ENCODE peak calls at places on chromosomes 13 and 19, in nine cellular contexts. K, E, D, J, R, F, V, L and C are unnamed samples.

GRCh38 chr19:57280165-57280912 is at the start of gene ZNF460:
- DNase-seq in K (peak; percentile 95), E (peak; percentile 94), D (peak; percentile 96), J (peak; percentile 96), R (peak; percentile 94), F (peak; percentile 90), V (peak; percentile 97), L (peak; percentile 97), C (peak; percentile 98)

GRCh38 chr13:105971312-105971711 is 564.1 kb downstream of the EFNB2 start:
- DNase-seq in K (no peak), E (no peak), D (no peak), J (no peak), R (no peak), F (no peak), V (no peak), L (no peak), C (no peak)

GRCh38 chr13:30806784-30807183 is 71.4 kb downstream of the ALOX5AP start:
- DNase-seq in K (no peak), E (no peak), D (peak; percentile 51), J (no peak), R (no peak), F (peak; percentile 52), V (no peak), L (no peak), C (no peak)

GRCh38 chr13:91813255-91813654 is 414.8 kb downstream of the GPC5 start:
- DNase-seq in K (no peak), E (no peak), D (no peak), J (peak; percentile 27), R (no peak), F (no peak), V (no peak), L (no peak), C (no peak)

GRCh38 chr19:7637374-7638256 is 705 bp downstream of the STXBP2 start:
- DNase-seq in K (no peak), E (no peak), D (peak; percentile 8), J (no peak), R (no peak), F (no peak), V (peak; percentile 95), L (peak; percentile 72), C (no peak)

GRCh38 chr13:110012102-110012739 is 225.8 kb upstream of the IRS2 start:
- DNase-seq in K (peak; percentile 60), E (no peak), D (peak; percentile 89), J (no peak), R (no peak), F (peak; percentile 99), V (no peak), L (no peak), C (no peak)

GRCh38 chr19:6847828-6848200 is 39.6 kb upstream of the ADGRE1 start:
- DNase-seq in K (no peak), E (no peak), D (no peak), J (no peak), R (no peak), F (no peak), V (peak; percentile 50), L (no peak), C (no peak)

GRCh38 chr13:35332134-35332533 is 144.4 kb downstream of the MAB21L1 start:
- DNase-seq in K (no peak), E (no peak), D (no peak), J (no peak), R (no peak), F (no peak), V (no peak), L (no peak), C (no peak)

GRCh38 chr19:40862785-40863184 is 12.5 kb upstream of the CYP2A6 start:
- DNase-seq in K (no peak), E (no peak), D (no peak), J (no peak), R (no peak), F (peak; percentile 10), V (no peak), L (no peak), C (no peak)

GRCh38 chr13:49976314-49977258 is 20.3 kb upstream of the TRIM13 start:
- DNase-seq in K (peak; percentile 47), E (peak; percentile 61), D (peak; percentile 69), J (peak; percentile 66), R (peak; percentile 70), F (peak; percentile 51), V (peak; percentile 83), L (peak; percentile 78), C (peak; percentile 69)

GRCh38 chr13:101942038-101942437 is 459.8 kb downstream of the FGF14 start:
- DNase-seq in K (no peak), E (peak; percentile 24), D (peak; percentile 43), J (peak; percentile 34), R (peak; percentile 54), F (no peak), V (no peak), L (no peak), C (no peak)

GRCh38 chr13:31824705-31825512 is 85.6 kb downstream of the RXFP2 start:
- DNase-seq in K (no peak), E (no peak), D (no peak), J (no peak), R (no peak), F (no peak), V (no peak), L (no peak), C (no peak)

GRCh38 chr19:38649305-38650179 is 2.1 kb downstream of the ACTN4 start:
- DNase-seq in K (no peak), E (no peak), D (peak; percentile 82), J (no peak), R (no peak), F (no peak), V (no peak), L (peak; percentile 83), C (no peak)

GRCh38 chr19:40433391-40434216 is 7.8 kb upstream of the SERTAD1 start:
- DNase-seq in K (no peak), E (peak; percentile 50), D (peak; percentile 83), J (peak; percentile 95), R (peak; percentile 76), F (peak; percentile 71), V (peak; percentile 97), L (peak; percentile 93), C (peak; percentile 56)

GRCh38 chr19:38952395-38953165 is 21.8 kb downstream of the MRPS12 start:
- DNase-seq in K (no peak), E (peak; percentile 38), D (no peak), J (no peak), R (peak; percentile 53), F (no peak), V (no peak), L (no peak), C (no peak)

GRCh38 chr13:98254541-98254940 is 77.5 kb upstream of the RNF113B start:
- DNase-seq in K (no peak), E (no peak), D (no peak), J (peak; percentile 63), R (no peak), F (peak; percentile 86), V (no peak), L (no peak), C (no peak)

GRCh38 chr19:43546581-43546980 is 13.6 kb downstream of the ZNF575 start:
- DNase-seq in K (no peak), E (no peak), D (no peak), J (no peak), R (no peak), F (no peak), V (peak; percentile 24), L (no peak), C (no peak)

GRCh38 chr13:96940961-96941360 is 53.3 kb downstream of the OXGR1 start:
- DNase-seq in K (no peak), E (no peak), D (peak; percentile 51), J (no peak), R (no peak), F (no peak), V (no peak), L (no peak), C (no peak)

GRCh38 chr19:644363-644762 is 4.7 kb downstream of the FGF22 start:
- DNase-seq in K (no peak), E (no peak), D (no peak), J (no peak), R (no peak), F (no peak), V (no peak), L (no peak), C (no peak)

GRCh38 chr19:5150902-5151741 is 182.2 kb downstream of the KDM4B start:
- DNase-seq in K (no peak), E (no peak), D (no peak), J (peak; percentile 32), R (no peak), F (no peak), V (peak; percentile 79), L (no peak), C (no peak)
- TF ChIP-seq CTCF in K (no peak), E (no peak), D (no peak), J (no peak), R (no peak), F (no peak), V (no peak), L (no peak), C (no peak)

GRCh38 chr13:59343993-59344780 is 819.5 kb downstream of the DIAPH3 start:
- DNase-seq in K (no peak), E (no peak), D (no peak), J (peak; percentile 42), R (no peak), F (no peak), V (no peak), L (no peak), C (no peak)
- TF ChIP-seq CTCF in K (no peak), E (no peak), D (no peak), J (no peak), R (no peak), F (no peak), V (no peak), L (no peak), C (no peak)

GRCh38 chr13:33032037-33032625 is 15.9 kb downstream of the KL start:
- DNase-seq in K (no peak), E (no peak), D (no peak), J (no peak), R (no peak), F (peak; percentile 25), V (no peak), L (no peak), C (no peak)
- TF ChIP-seq CTCF in K (no peak), E (no peak), D (no peak), J (no peak), R (no peak), F (no peak), V (no peak), L (no peak), C (no peak)

GRCh38 chr13:111515648-111516047 is 195.2 kb downstream of the TEX29 start:
- DNase-seq in K (no peak), E (no peak), D (no peak), J (no peak), R (no peak), F (no peak), V (peak; percentile 60), L (no peak), C (no peak)

GRCh38 chr13:111514646-111515617 is 194.5 kb downstream of the TEX29 start:
- DNase-seq in K (no peak), E (no peak), D (no peak), J (no peak), R (no peak), F (no peak), V (peak; percentile 71), L (no peak), C (no peak)

GRCh38 chr13:111517641-111518010 is 197.2 kb downstream of the TEX29 start:
- DNase-seq in K (no peak), E (no peak), D (no peak), J (no peak), R (no peak), F (no peak), V (no peak), L (no peak), C (no peak)

GRCh38 chr13:111518161-111518791 is 197.8 kb downstream of the TEX29 start:
- DNase-seq in K (no peak), E (no peak), D (no peak), J (no peak), R (no peak), F (no peak), V (peak; percentile 57), L (no peak), C (no peak)

GRCh38 chr13:111516712-111517640 is 196.5 kb downstream of the TEX29 start:
- DNase-seq in K (no peak), E (no peak), D (no peak), J (no peak), R (no peak), F (no peak), V (peak; percentile 73), L (no peak), C (no peak)
- TF ChIP-seq CTCF in K (no peak), E (no peak), D (no peak), J (no peak), R (no peak), F (no peak), V (no peak), L (no peak), C (no peak)